ENCODE peak calls at places on chromosomes 4 and X, in four cellular contexts. One of them, this sample, is unnamed.
A peak's percentile ranks its signal among the peaks of the same experiment; 100 is the strongest.

GRCh38 chr4:30429813-30430466 is 290.2 kb upstream of the PCDH7 start:
- DNase-seq in AG10803: peak; percentile 0
- DNase-seq in choroid plexus epithelial cell: peak; percentile 35
- DNase-seq in tibial nerve: no peak
- DNase-seq in this sample: peak; percentile 72

GRCh38 chr4:118888666-118889312 is at the start of gene SYNPO2:
- DNase-seq in AG10803: peak; percentile 81
- DNase-seq in tibial nerve: peak; percentile 73
- DNase-seq in choroid plexus epithelial cell: peak; percentile 93
- DNase-seq in this sample: peak; percentile 63

GRCh38 chr4:76053730-76054129 is 17.9 kb upstream of the CXCL11 start:
- DNase-seq in tibial nerve: no peak
- DNase-seq in choroid plexus epithelial cell: no peak
- DNase-seq in AG10803: no peak
- DNase-seq in this sample: peak; percentile 28

GRCh38 chr4:185640809-185641675 is 105.7 kb upstream of the PDLIM3 start:
- DNase-seq in choroid plexus epithelial cell: peak; percentile 94
- DNase-seq in AG10803: peak; percentile 84
- DNase-seq in tibial nerve: no peak
- DNase-seq in this sample: peak; percentile 68

GRCh38 chrX:42837092-42837726 is 59.2 kb upstream of the PPP1R2C start:
- DNase-seq in choroid plexus epithelial cell: no peak
- DNase-seq in AG10803: no peak
- DNase-seq in tibial nerve: no peak
- DNase-seq in this sample: no peak

GRCh38 chr4:145909773-145910172 is 28.9 kb downstream of the ZNF827 start:
- DNase-seq in tibial nerve: no peak
- DNase-seq in choroid plexus epithelial cell: no peak
- DNase-seq in AG10803: no peak
- DNase-seq in this sample: no peak

GRCh38 chrX:133190877-133191738 is 27.0 kb downstream of the TFDP3 start:
- DNase-seq in tibial nerve: no peak
- DNase-seq in AG10803: no peak
- DNase-seq in choroid plexus epithelial cell: no peak
- DNase-seq in this sample: no peak

GRCh38 chr4:33722254-33722653 is 2522.1 kb downstream of the ARAP2 start:
- DNase-seq in tibial nerve: no peak
- DNase-seq in choroid plexus epithelial cell: peak; percentile 95
- DNase-seq in AG10803: peak; percentile 87
- DNase-seq in this sample: no peak

GRCh38 chr4:150943831-150944230 is 71.3 kb downstream of the LRBA start:
- DNase-seq in choroid plexus epithelial cell: no peak
- DNase-seq in AG10803: no peak
- DNase-seq in tibial nerve: no peak
- DNase-seq in this sample: no peak

GRCh38 chr4:143359794-143360193 is 23.1 kb downstream of the GAB1 start:
- DNase-seq in AG10803: no peak
- DNase-seq in choroid plexus epithelial cell: no peak
- DNase-seq in tibial nerve: no peak
- DNase-seq in this sample: peak; percentile 53

GRCh38 chr4:52726821-52727580 is 24.2 kb downstream of the ERVMER34-1 start:
- DNase-seq in tibial nerve: no peak
- DNase-seq in choroid plexus epithelial cell: no peak
- DNase-seq in AG10803: no peak
- DNase-seq in this sample: no peak

GRCh38 chrX:3320471-3321046 is 25.9 kb downstream of the MXRA5 start:
- DNase-seq in tibial nerve: no peak
- DNase-seq in choroid plexus epithelial cell: no peak
- DNase-seq in AG10803: no peak
- DNase-seq in this sample: no peak

GRCh38 chr4:170423137-170423536 is 333.4 kb upstream of the AADAT start:
- DNase-seq in tibial nerve: no peak
- DNase-seq in choroid plexus epithelial cell: peak; percentile 90
- DNase-seq in AG10803: peak; percentile 83
- DNase-seq in this sample: peak; percentile 47

GRCh38 chrX:153640045-153640686 is 6.8 kb upstream of the DUSP9 start:
- DNase-seq in AG10803: no peak
- DNase-seq in choroid plexus epithelial cell: no peak
- DNase-seq in tibial nerve: no peak
- DNase-seq in this sample: no peak

GRCh38 chrX:14913241-14913640 is 40.0 kb downstream of the MOSPD2 start:
- DNase-seq in tibial nerve: no peak
- DNase-seq in choroid plexus epithelial cell: peak; percentile 28
- DNase-seq in AG10803: no peak
- DNase-seq in this sample: no peak

DNA sequence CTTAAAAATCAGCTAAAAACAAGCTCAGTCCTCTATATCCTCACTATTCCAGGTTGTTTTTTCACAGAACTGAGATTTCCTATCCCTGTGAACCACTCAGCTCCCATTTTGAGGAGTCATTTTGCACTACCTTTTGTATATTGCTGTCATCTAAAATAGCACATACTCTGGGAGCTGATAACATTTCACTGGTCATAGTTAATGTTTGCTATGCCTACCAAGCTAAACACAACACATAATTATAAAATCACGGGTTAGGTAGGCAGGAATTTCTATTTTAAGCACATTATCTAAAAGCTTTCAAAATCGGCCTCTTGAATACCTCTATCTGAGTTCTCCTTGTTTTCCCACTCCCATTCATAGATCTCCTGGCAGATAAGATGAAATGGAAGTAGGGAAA is 882.0 kb upstream of the INTU start:
- DNase-seq in choroid plexus epithelial cell: no peak
- DNase-seq in AG10803: no peak
- DNase-seq in tibial nerve: no peak
- DNase-seq in this sample: no peak
- TF ChIP-seq CTCF in choroid plexus epithelial cell: no peak
- TF ChIP-seq CTCF in AG10803: no peak
- TF ChIP-seq CTCF in tibial nerve: no peak
- TF ChIP-seq CTCF in this sample: no peak

GRCh38 chr4:184292465-184292867 is 74.8 kb upstream of the ENPP6 start:
- DNase-seq in tibial nerve: no peak
- DNase-seq in choroid plexus epithelial cell: no peak
- DNase-seq in AG10803: no peak
- DNase-seq in this sample: no peak
- TF ChIP-seq CTCF in tibial nerve: no peak
- TF ChIP-seq CTCF in choroid plexus epithelial cell: no peak
- TF ChIP-seq CTCF in AG10803: no peak
- TF ChIP-seq CTCF in this sample: no peak

GRCh38 chr4:79917246-79917645 is 155.8 kb downstream of the ANTXR2 start:
- DNase-seq in choroid plexus epithelial cell: peak; percentile 76
- DNase-seq in AG10803: peak; percentile 69
- DNase-seq in tibial nerve: no peak
- DNase-seq in this sample: peak; percentile 53
- TF ChIP-seq CTCF in choroid plexus epithelial cell: peak; percentile 86
- TF ChIP-seq CTCF in AG10803: peak; percentile 78
- TF ChIP-seq CTCF in tibial nerve: no peak
- TF ChIP-seq CTCF in this sample: peak; percentile 56

DNA sequence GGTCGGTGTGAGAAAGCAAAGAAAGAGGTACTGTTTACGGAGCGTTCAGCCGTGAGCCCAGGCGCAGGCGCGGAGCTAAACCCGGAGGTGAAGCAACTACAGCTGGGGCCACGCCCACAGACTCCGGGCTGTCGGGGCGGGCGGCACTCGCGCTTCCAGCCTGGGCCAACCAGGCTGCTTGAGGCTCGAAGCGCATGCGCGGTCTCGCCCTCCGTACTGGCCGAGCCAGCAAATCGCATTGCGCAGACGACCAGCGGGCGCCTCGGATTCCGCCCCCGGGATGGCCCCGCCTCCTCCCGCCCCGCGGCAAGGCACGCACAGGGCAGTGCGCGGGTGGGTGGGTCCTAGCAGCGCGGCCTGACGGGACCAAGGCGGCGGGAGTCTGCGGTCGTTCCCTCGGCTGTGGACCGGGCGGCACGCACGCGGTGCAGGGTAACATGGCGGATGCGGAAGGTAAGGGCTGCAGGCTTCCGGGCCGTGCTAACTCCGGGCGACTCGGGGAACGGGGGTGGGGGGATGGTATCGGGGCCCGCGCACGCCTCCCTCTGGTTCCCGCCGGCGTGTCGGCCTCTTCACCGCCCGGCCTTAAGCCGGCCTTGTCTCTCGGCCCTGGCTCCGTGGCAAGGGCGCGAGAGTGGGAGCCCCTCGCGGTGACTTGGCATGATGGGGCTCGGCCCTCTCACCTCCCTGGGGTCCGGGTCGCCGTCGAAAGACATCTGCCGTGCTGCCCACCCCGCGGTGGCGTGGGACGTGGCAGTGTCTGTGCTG is at the start of gene DKC1:
- DNase-seq in choroid plexus epithelial cell: peak; percentile 96
- DNase-seq in AG10803: peak; percentile 93
- DNase-seq in tibial nerve: peak; percentile 85
- DNase-seq in this sample: peak; percentile 92
- TF ChIP-seq CTCF in choroid plexus epithelial cell: peak; percentile 19
- TF ChIP-seq CTCF in AG10803: no peak
- TF ChIP-seq CTCF in tibial nerve: peak; percentile 16
- TF ChIP-seq CTCF in this sample: no peak

DNA sequence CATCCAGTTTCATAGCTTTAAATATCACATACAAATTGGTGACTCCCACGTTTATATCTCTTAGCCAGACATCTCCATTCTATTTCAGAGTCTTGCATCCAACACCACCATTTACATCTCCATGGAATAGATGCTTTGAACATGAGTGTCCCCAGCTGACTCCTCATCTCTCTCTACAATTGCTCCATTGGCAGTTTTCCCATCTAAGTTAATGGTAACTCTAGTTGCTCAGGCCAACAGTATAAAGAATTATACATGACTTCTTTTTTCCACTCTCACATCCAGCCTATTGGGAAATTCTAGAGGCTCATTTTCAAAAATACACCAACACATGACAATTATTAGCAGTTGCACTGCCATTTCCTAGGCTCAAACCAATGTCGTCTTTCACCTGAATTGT is 388.2 kb downstream of the STIM2 start:
- DNase-seq in tibial nerve: no peak
- DNase-seq in AG10803: peak; percentile 42
- DNase-seq in choroid plexus epithelial cell: no peak
- DNase-seq in this sample: no peak
- TF ChIP-seq CTCF in tibial nerve: no peak
- TF ChIP-seq CTCF in AG10803: no peak
- TF ChIP-seq CTCF in choroid plexus epithelial cell: no peak
- TF ChIP-seq CTCF in this sample: no peak

DNA sequence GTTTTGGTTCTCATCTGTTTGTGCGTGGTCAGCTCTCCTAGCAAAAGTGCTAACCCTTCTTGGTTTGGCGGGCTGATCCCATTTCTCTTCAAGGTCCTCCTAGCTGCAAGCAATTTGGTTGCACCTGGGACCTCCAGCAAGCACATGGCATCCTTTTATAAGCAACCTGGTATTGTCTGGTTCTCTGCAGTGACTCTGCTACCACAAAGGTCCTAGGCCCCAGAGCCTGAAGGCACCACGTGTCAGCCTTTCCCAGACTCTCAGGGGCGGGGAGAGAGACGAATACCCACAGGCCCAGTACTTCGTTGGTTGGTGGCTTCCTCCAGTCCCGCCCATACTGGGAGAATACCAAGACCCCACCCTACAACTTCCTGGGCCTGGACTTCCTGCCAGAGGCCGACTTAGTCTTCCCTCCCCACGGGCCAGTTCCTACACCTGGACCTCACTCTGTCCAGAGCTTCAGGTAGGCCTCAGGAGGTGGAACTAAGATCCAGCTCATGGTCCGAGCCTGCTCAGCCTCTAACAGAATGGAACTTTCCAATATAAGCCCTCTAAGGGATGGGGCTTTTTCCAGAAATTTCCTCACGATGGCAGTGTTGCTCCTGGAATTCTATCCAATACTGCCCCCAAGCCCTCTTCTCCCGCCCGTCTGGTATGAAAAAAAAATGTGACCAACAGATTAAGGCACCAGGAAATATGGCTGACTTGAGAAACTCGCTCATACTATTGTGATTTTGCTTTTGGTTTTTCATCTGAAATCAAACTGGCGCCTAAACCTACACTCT is 192.5 kb upstream of the STK26 start:
- DNase-seq in tibial nerve: peak; percentile 22
- DNase-seq in choroid plexus epithelial cell: peak; percentile 83
- DNase-seq in AG10803: peak; percentile 63
- DNase-seq in this sample: peak; percentile 31
- TF ChIP-seq CTCF in tibial nerve: peak; percentile 88
- TF ChIP-seq CTCF in choroid plexus epithelial cell: peak; percentile 63
- TF ChIP-seq CTCF in AG10803: peak; percentile 48
- TF ChIP-seq CTCF in this sample: no peak

GRCh38 chr4:18042012-18042411 is 20.5 kb upstream of the LCORL start:
- DNase-seq in tibial nerve: no peak
- DNase-seq in choroid plexus epithelial cell: no peak
- DNase-seq in AG10803: no peak
- DNase-seq in this sample: no peak

GRCh38 chr4:18039113-18039512 is 17.6 kb upstream of the LCORL start:
- DNase-seq in choroid plexus epithelial cell: no peak
- DNase-seq in tibial nerve: no peak
- DNase-seq in AG10803: no peak
- DNase-seq in this sample: peak; percentile 14

GRCh38 chr4:18041114-18041513 is 19.6 kb upstream of the LCORL start:
- DNase-seq in tibial nerve: no peak
- DNase-seq in choroid plexus epithelial cell: no peak
- DNase-seq in AG10803: no peak
- DNase-seq in this sample: no peak

GRCh38 chr4:18042754-18043153 is 21.2 kb upstream of the LCORL start:
- DNase-seq in tibial nerve: no peak
- DNase-seq in AG10803: no peak
- DNase-seq in choroid plexus epithelial cell: no peak
- DNase-seq in this sample: peak; percentile 20
- TF ChIP-seq CTCF in tibial nerve: no peak
- TF ChIP-seq CTCF in AG10803: peak; percentile 28
- TF ChIP-seq CTCF in choroid plexus epithelial cell: peak; percentile 40
- TF ChIP-seq CTCF in this sample: no peak

This sample was measured in MCF 10A.